ENCODE peak calls at places on chromosome 6, in eight cellular contexts. Z, C, I, O, W, G, J and M are unnamed samples. For H3K27me3, the result is how much of the 10 kb centered on the place peaks cover.

GRCh38 chr6:14095444-14095843 is 22.1 kb upstream of the CD83 start:
- DNase-seq in Z (no peak), C (no peak), I (no peak), O (no peak), W (no peak), G (no peak), J (no peak), M (no peak)

GRCh38 chr6:71079707-71080106 is 122.8 kb upstream of the B3GAT2 start:
- DNase-seq in Z (no peak), C (no peak), I (no peak), O (no peak), W (no peak), G (no peak), J (no peak), M (no peak)

GRCh38 chr6:143605894-143606293 is 71.9 kb upstream of the PHACTR2 start:
- DNase-seq in Z (no peak), C (no peak), I (no peak), O (no peak), W (no peak), G (no peak), J (no peak), M (no peak)

GRCh38 chr6:32432050-32432450 is 7.6 kb upstream of the HLA-DRA start:
- DNase-seq in Z (peak), C (no peak), I (no peak), O (no peak), W (no peak), G (peak), J (no peak), M (no peak)

GRCh38 chr6:145539831-145540230 is 195.5 kb downstream of the EPM2A start:
- DNase-seq in Z (no peak), C (no peak), I (no peak), O (no peak), W (no peak), G (no peak), J (no peak), M (peak)

GRCh38 chr6:15246217-15247211 is 645 bp downstream of the JARID2 start:
- DNase-seq in Z (no peak), C (no peak), I (no peak), O (no peak), W (no peak), G (no peak), J (no peak), M (no peak)

GRCh38 chr6:148591656-148592055 is 155.2 kb upstream of the UST start:
- DNase-seq in Z (no peak), C (no peak), I (no peak), O (no peak), W (no peak), G (no peak), J (no peak), M (no peak)

GRCh38 chr6:131807644-131808459 is at the start of gene ENPP1:
- DNase-seq in Z (peak), C (peak), I (peak), O (peak), W (peak), G (peak), J (peak), M (peak)

GRCh38 chr6:116971959-116972358 is 94.9 kb downstream of the RFX6 start:
- DNase-seq in Z (peak), C (no peak), I (no peak), O (no peak), W (no peak), G (peak), J (no peak), M (no peak)

GRCh38 chr6:20102674-20103073 is 109.6 kb downstream of the MBOAT1 start:
- DNase-seq in Z (no peak), C (no peak), I (no peak), O (no peak), W (no peak), G (no peak), J (no peak), M (no peak)

DNA sequence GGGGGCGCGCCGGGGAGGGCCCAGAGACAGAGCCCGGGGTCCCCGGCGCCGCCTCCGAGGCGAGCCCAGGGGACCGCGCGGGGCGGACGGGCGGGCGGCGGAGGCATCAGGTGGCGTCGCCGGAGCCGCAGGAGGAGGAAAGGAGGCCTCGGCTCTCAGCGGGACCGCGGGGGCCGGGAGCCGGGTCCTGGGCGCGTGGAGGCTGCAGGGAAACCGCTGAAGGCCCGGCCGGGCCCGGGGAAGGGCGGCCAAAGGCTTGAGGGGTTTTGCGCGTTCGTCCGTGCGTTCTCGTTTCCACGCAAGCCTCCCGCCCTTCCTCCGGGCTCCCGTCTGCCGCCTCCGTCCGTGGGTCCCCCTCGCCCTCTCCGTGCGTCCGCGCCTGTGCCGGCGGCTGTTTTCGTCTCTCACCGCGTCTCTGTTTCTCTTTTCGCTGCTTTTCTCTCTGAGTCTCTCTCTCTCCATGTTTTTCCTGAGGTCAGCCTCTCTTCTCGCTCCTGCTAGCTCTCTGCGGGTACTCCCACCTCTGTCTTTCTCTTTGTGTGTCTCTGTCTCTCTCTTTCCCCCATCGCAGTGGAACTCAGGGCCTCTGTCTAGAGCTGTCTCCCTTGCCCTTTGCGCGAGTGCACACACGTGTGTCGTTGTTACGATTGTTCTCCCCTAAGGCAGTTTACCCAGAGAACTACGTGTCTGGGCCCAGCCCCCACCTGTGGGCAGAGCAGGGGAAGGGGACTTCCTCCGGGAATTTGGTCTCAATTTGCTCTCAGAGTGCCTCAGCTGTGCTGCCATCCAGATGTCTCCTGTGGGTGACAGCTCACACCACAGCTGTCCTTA is 2.1 kb downstream of the IRF4 start:
- DNase-seq in Z (no peak), C (no peak), I (no peak), O (no peak), W (no peak), G (peak), J (no peak), M (no peak)
- H3K4me3 ChIP-seq in Z (no peak), C (no peak), I (peak), O (peak), W (no peak), G (no peak), J (no peak), M (no peak)

DNA sequence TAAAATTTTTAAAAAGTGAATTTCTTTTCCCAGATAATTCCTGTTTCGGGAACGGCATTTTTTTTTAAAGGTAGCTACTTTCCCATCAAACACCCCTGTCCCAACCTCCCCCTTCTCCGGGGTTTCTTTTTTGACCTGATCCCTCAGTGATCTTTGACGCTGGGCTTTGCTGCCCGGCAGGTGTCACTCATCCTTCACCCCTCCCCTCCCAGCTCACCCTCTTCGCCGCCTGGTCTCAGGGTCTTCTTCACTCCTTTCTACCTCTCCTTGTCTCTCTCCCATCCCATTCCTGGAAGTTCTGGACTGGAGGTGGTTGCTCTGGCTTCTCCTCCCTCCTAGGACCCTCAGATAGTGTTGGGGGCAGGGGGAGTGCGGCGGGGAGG is 329 bp upstream of the GPR6 start:
- DNase-seq in Z (no peak), C (no peak), I (no peak), O (no peak), W (no peak), G (no peak), J (no peak), M (no peak)
- H3K27me3 ChIP-seq in Z (under half), C (under half), I (half or more), O (under half), W (under half), G (under half), J (under half), M (under half)

DNA sequence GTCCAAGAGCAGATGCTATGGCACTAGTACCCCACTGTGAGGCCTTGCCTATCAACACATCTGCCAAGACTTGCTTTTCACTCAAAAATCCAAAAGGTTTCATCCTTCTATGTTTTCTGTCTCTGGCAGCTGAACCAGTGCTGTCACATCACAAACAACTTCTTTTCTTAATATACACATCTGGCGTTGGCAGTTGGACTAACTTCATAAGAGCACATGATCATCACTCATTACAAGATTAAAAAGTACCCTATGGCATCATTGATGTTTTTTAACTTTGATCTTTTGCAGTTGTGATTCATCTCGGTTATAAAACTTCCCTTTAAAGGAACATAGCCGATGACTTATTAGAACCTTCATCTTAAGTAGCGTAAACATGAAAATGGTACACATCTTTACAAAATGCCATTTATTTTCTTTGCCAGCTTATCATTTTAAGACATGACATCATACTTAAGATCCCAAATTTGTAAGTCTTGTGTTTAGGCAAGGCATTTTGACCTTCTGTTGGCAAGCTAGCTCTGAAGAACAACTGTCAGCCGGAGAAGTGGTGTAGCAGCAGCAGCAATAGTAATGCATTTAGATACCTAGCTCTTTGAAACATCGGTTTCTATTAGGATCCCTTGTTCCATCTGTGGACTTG is 64.2 kb upstream of the SUPT3H start:
- DNase-seq in Z (no peak), C (no peak), I (no peak), O (no peak), W (no peak), G (no peak), J (no peak), M (peak)
- H3K4me3 ChIP-seq in Z (no peak), C (no peak), I (no peak), O (no peak), W (no peak), G (no peak), J (no peak), M (no peak)

DNA sequence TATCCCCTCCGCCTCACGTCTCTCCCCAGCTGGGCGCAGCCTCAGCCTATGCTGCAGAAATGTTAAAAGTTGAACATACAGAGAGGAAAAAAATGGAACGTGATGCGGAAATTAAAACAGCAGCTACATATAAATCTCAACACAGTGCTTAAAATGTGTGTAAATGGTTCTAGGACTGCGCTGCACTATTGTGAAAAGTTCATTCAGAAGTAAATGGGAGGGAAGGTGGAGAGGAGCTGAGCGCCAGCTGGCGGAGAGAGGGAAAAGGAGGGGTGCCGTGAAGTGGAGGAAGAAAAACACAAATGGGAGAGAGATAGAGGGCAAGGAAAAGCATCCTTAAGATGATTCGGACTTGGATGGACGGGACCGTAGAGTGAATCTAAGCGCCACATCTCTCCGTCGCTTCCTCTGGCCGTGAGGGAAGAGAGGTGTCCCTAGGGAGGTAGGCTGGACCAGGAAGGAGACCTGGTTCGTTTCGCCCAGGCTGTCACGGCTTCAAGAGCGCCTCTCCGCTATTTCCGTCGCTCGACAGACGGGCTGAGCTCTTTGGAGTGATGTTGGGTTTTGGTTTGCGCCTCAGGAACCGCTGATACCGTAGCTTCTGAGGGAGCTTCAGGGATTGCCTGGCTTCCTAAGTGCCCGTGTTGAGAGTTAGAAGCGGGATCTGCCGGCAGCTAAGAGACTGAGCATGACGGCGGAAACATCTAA is 113.7 kb downstream of the TRIM27 start:
- DNase-seq in Z (no peak), C (no peak), I (no peak), O (no peak), W (no peak), G (peak), J (no peak), M (no peak)
- H3K27me3 ChIP-seq in Z (under half), C (half or more), I (half or more), O (under half), W (under half), G (under half), J (under half), M (under half)

DNA sequence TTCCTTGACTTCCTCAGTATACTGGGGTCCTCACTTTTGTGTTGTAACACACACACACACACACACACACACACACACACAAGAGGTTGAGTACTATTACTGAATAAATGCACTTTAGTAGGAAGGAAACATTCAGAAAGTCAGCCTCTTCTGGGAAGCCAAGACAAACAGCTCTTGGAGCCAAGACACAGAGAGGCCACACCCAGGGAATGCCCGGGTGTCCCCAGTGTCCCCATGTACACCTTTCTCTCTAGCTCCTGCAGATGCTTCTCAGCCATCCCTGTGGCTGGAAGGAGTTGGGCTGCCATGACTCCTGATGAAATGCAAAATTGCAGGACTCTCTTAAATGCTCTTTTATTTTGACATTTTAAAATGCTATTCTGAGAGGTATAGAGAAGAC is 70.5 kb downstream of the PPP1R14C start:
- DNase-seq in Z (no peak), C (no peak), I (no peak), O (no peak), W (no peak), G (no peak), J (no peak), M (no peak)
- H3K4me3 ChIP-seq in Z (no peak), C (no peak), I (no peak), O (no peak), W (no peak), G (no peak), J (no peak), M (no peak)

GRCh38 chr6:150598401-150598800 is 1.3 kb upstream of the PLEKHG1 start:
- DNase-seq in Z (no peak), C (no peak), I (no peak), O (no peak), W (no peak), G (no peak), J (no peak), M (no peak)
- H3K27me3 ChIP-seq in Z (under half), C (under half), I (under half), O (under half), W (under half), G (under half), J (under half), M (under half)

GRCh38 chr6:118708736-118709135 is 57.3 kb upstream of the CEP85L start:
- DNase-seq in Z (no peak), C (no peak), I (no peak), O (no peak), W (no peak), G (no peak), J (no peak), M (no peak)
- H3K4me3 ChIP-seq in Z (no peak), C (peak), I (peak), O (peak), W (peak), G (peak), J (peak), M (peak)

DNA sequence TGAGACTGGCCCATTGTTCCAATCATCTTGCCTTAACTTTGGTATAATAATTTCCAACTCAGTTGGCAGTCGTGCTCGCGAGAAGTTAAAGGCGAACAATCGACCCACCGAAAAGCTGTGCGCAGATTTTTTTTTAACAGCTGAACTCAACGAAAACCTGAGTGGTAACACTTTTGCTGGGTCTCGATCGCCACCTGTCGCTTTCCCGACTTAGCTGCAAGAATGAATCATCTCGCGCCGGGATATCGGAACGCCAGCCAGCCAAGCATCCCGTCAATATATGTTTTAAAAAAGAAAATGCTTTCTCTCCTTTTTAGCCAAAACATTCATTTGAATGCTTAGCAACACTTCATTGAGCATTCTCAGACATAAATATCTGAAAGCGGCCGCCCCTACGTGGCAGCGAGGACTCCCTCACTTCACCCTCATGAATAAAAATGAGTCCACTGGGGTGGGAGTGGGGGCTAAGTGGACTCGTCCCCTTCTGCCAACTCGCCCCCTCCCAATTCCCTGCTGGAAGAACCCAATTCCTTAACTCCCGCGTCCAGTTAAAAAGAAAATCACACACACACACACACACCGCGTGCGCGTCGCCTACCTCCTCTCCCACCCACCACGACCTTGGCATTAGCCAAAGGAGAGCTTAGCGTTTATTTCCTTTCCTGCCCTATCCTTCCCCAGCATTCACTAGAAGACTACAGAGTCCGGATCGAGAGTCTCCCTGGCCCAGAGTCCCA is 1.5 kb downstream of the COL12A1 start:
- DNase-seq in Z (peak), C (peak), I (peak), O (peak), W (peak), G (peak), J (peak), M (peak)
- H3K27me3 ChIP-seq in Z (under half), C (under half), I (half or more), O (under half), W (under half), G (under half), J (under half), M (under half)

GRCh38 chr6:52571099-52571755 is 5.6 kb downstream of the TRAM2 start:
- DNase-seq in Z (no peak), C (no peak), I (no peak), O (peak), W (peak), G (peak), J (no peak), M (no peak)
- H3K4me3 ChIP-seq in Z (no peak), C (no peak), I (peak), O (no peak), W (no peak), G (no peak), J (no peak), M (peak)

DNA sequence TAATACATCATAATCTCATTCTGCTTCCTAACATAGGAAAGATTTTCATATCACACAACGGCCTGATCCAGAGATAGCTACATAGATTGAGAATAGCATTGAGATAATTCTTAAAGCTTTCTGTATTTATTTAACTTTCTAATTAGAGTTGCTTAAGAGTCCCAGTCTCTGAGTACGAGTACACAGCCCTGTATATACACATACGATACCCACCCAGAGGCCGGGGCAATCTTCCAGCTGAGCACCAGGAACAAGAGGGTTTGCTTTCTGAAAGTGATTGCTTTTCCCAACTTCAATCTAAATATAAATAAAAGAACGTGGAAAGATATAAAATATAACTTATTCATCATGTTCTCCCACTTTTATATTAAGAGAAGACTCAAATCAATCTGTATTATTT is 313.8 kb downstream of the COL12A1 start:
- DNase-seq in Z (no peak), C (no peak), I (no peak), O (no peak), W (no peak), G (no peak), J (peak), M (no peak)
- H3K27me3 ChIP-seq in Z (under half), C (under half), I (under half), O (under half), W (under half), G (under half), J (under half), M (under half)